ENCODE peak calls at places on chromosome 3, in nine cellular contexts. D is PC-3, U is pancreas, S is body of pancreas, J is HFF-Myc, O is mesothelial cell of epicardium, E is HL-60, B is retinal pigment epithelial cell, F is brain microvascular endothelial cell. R is an unnamed sample.

GRCh38 chr3:105866656-105867653 is 1.9 kb downstream of the CBLB start:
- DNase-seq in D (peak; percentile 59), U (no peak), S (no peak), J (no peak), O (no peak), E (peak; percentile 12), B (no peak), F (peak; percentile 53), R (no peak)

GRCh38 chr3:69855436-69856162 is 116.3 kb downstream of the MITF start:
- DNase-seq in D (peak; percentile 31), U (no peak), S (no peak), J (no peak), O (no peak), E (no peak), B (no peak), F (peak; percentile 82), R (no peak)

GRCh38 chr3:183503738-183504137 is 51.8 kb downstream of the KLHL6 start:
- DNase-seq in D (no peak), U (no peak), S (no peak), J (no peak), O (no peak), E (no peak), B (no peak), F (no peak), R (no peak)

GRCh38 chr3:13707456-13707855 is 158.5 kb downstream of the FBLN2 start:
- DNase-seq in D (no peak), U (no peak), S (peak; percentile 2), J (no peak), O (peak; percentile 9), E (no peak), B (no peak), F (no peak), R (no peak)

GRCh38 chr3:187737401-187738088 is 7.7 kb downstream of the BCL6 start:
- DNase-seq in D (peak; percentile 65), U (peak; percentile 88), S (peak; percentile 60), J (no peak), O (no peak), E (peak; percentile 37), B (no peak), F (peak; percentile 64), R (no peak)

GRCh38 chr3:8702560-8702959 is 31.0 kb upstream of the CAV3 start:
- DNase-seq in D (peak; percentile 23), U (no peak), S (no peak), J (no peak), O (no peak), E (no peak), B (no peak), F (no peak), R (no peak)

GRCh38 chr3:125002834-125003368 is 52.9 kb downstream of the HEG1 start:
- DNase-seq in D (no peak), U (no peak), S (no peak), J (no peak), O (no peak), E (no peak), B (no peak), F (no peak), R (no peak)

GRCh38 chr3:160941885-160942494 is 163.2 kb downstream of the B3GALNT1 start:
- DNase-seq in D (peak; percentile 90), U (no peak), S (peak; percentile 85), J (peak; percentile 70), O (peak; percentile 25), E (peak; percentile 62), B (no peak), F (peak; percentile 83), R (peak; percentile 24)

GRCh38 chr3:13852638-13853009 is 27.2 kb downstream of the WNT7A start:
- DNase-seq in D (peak; percentile 73), U (no peak), S (no peak), J (no peak), O (no peak), E (no peak), B (no peak), F (no peak), R (no peak)

GRCh38 chr3:121962443-121962842 is 59.6 kb downstream of the ILDR1 start:
- DNase-seq in D (no peak), U (no peak), S (no peak), J (no peak), O (no peak), E (no peak), B (no peak), F (no peak), R (no peak)

GRCh38 chr3:19074257-19074938 is 73.9 kb upstream of the KCNH8 start:
- DNase-seq in D (no peak), U (no peak), S (no peak), J (no peak), O (no peak), E (no peak), B (peak; percentile 20), F (no peak), R (no peak)

GRCh38 chr3:107727102-107727501 is 204.3 kb downstream of the BBX start:
- DNase-seq in D (no peak), U (no peak), S (no peak), J (no peak), O (no peak), E (no peak), B (no peak), F (no peak), R (no peak)

GRCh38 chr3:137760341-137761098 is 3.6 kb upstream of the SOX14 start:
- DNase-seq in D (no peak), U (no peak), S (no peak), J (no peak), O (no peak), E (no peak), B (no peak), F (no peak), R (no peak)

GRCh38 chr3:133644768-133645167 is 17.0 kb downstream of the TOPBP1 start:
- DNase-seq in D (peak; percentile 85), U (no peak), S (no peak), J (peak; percentile 41), O (no peak), E (no peak), B (peak; percentile 80), F (peak; percentile 76), R (peak; percentile 81)

GRCh38 chr3:72255736-72256559 is 471.0 kb upstream of the PROK2 start:
- DNase-seq in D (no peak), U (peak; percentile 75), S (peak; percentile 52), J (no peak), O (no peak), E (no peak), B (no peak), F (no peak), R (no peak)

DNA sequence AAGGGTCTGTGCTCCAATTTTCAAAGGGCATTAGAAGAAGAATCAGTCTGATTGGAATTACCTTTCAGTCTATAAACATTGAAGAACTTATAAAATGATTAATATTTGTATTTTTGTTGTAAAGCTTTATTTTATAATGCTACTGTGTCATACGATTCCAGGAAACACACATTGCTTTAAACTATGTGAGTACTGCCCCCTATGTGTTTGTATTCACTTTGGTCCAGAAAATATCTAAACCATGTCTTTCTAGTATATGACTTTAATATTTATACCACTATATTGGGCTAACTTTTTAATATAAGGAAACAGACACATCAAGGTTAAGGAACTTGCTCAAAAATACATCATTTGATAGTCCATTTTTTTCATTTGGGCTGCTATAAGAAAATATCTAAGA is 3.2 kb upstream of the RIOX2 start:
- DNase-seq in D (peak; percentile 25), U (no peak), S (no peak), J (no peak), O (no peak), E (no peak), B (no peak), F (no peak), R (no peak)
- TF ChIP-seq CTCF in D (peak; percentile 58), U (no peak), S (no peak), J (no peak), O (no peak), E (no peak), B (peak; percentile 25), F (no peak), R (peak; percentile 15)

DNA sequence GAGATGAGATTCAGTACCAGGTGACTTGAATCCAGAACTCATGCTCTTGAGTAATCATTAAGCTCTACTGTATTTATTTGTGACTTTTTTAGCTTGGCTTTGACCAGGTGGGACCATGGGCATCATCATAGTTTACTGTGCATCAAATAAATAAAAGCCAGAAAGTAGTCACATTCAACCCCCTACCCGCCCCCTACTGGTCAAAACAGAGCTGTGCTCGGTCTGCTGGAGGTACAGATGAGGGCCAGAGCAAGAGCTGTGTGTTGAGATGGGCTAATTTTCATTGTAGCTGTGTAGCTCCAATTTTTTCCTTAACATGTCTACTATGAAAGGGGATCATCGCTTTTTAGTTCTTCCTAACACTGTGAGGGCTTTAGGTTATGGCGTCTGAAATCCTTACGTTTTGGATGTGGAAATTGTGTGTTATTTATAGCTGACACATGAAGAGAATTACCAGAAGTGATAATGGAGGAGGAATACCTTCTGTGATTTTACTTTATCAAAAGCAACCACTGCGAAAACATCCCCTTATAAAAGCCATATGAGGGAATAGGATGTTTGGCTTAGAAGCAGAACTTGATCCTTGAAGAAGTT is 375.1 kb downstream of the PTPRG start:
- DNase-seq in D (no peak), U (no peak), S (no peak), J (no peak), O (no peak), E (no peak), B (no peak), F (peak; percentile 25), R (no peak)
- TF ChIP-seq CTCF in D (peak; percentile 57), U (no peak), S (peak; percentile 17), J (peak; percentile 74), O (peak; percentile 30), E (peak; percentile 51), B (peak; percentile 63), F (peak; percentile 82), R (peak; percentile 65)

DNA sequence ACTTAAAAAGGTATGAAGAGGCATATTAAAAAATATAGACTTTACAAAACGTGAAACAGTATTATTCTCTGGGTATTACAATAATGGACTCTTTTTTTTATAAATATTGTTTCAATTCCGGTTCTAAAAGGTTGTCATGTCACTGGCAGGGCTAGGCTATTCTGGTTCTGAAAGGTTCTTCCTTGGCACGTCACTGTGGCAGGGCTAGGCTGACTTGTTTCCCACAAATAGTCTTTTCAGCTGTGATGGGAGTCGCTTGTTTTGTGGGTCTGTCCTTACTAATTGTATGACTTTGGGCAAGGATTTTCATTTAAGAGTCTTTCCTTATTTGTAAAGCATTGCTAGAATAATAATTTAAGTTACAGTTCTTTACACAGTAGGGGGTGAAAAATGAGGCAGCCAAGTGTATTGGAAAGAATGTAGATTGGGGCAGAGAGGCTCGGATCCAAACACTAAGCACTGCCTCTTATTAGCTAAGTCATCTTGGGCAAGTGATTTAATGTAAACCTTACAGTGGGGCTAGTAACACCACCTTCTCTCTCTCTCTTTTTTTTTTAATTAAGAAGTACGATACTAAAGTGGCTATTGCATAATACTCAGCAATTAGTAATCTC is 12.4 kb upstream of the MELTF start:
- DNase-seq in D (no peak), U (no peak), S (no peak), J (no peak), O (no peak), E (no peak), B (no peak), F (no peak), R (no peak)
- TF ChIP-seq CTCF in D (no peak), U (no peak), S (no peak), J (no peak), O (no peak), E (no peak), B (no peak), F (no peak), R (no peak)

DNA sequence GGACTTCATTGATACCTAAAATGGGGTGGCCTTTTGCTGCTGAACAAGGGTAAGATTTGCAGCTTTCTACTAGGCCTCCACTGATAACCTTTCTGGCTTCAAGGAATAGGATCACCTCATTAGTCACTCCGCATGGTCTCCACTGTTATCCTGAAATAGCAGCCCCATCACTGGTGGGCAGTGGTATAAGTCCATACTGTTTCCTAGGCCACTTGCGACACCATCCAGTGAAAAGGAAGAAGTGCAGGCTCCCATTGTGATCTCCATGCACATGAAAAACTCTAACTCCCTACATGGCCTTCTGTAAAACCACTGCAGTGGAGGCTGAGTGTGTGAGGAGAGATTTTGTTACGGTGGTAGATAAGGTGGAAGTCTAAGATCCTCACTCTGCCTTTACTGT is 1455.9 kb downstream of the SI start:
- DNase-seq in D (peak; percentile 63), U (no peak), S (no peak), J (no peak), O (no peak), E (no peak), B (peak; percentile 3), F (peak; percentile 52), R (no peak)
- TF ChIP-seq CTCF in D (peak; percentile 85), U (no peak), S (no peak), J (no peak), O (peak; percentile 16), E (no peak), B (peak; percentile 57), F (peak; percentile 56), R (no peak)

R was measured in AG04450.